ENCODE peak calls at places on chromosome 14, in eight cellular contexts. One of them, this sample, is unnamed.

GRCh38 chr14:64766430-64767151 is 62.4 kb downstream of the PLEKHG3 start:
- DNase-seq in AG10803: no peak
- DNase-seq in adipocyte: no peak
- DNase-seq in RPMI7951: no peak
- DNase-seq in amniotic stem cell: no peak
- DNase-seq in cardiac fibroblast: no peak
- DNase-seq in HL-60: no peak
- DNase-seq in activated T-cell treated with anti-CD3 and anti-CD28 coated beads, Interleukin-2, amount 50 U/mL, for 1 hour: no peak
- DNase-seq in this sample: no peak

GRCh38 chr14:36870776-36871175 is 209.1 kb downstream of the PAX9 start:
- DNase-seq in AG10803: no peak
- DNase-seq in adipocyte: no peak
- DNase-seq in RPMI7951: no peak
- DNase-seq in amniotic stem cell: no peak
- DNase-seq in cardiac fibroblast: no peak
- DNase-seq in HL-60: no peak
- DNase-seq in activated T-cell treated with anti-CD3 and anti-CD28 coated beads, Interleukin-2, amount 50 U/mL, for 1 hour: no peak
- DNase-seq in this sample: no peak

GRCh38 chr14:91284146-91284790 is 39.8 kb upstream of the GPR68 start:
- DNase-seq in AG10803: peak; percentile 79
- DNase-seq in adipocyte: peak; percentile 78
- DNase-seq in RPMI7951: peak; percentile 78
- DNase-seq in amniotic stem cell: peak; percentile 39
- DNase-seq in cardiac fibroblast: peak; percentile 81
- DNase-seq in HL-60: no peak
- DNase-seq in activated T-cell treated with anti-CD3 and anti-CD28 coated beads, Interleukin-2, amount 50 U/mL, for 1 hour: no peak
- DNase-seq in this sample: no peak

GRCh38 chr14:84894254-84894653 is 635.7 kb upstream of the FLRT2 start:
- DNase-seq in AG10803: no peak
- DNase-seq in adipocyte: no peak
- DNase-seq in RPMI7951: no peak
- DNase-seq in amniotic stem cell: no peak
- DNase-seq in cardiac fibroblast: no peak
- DNase-seq in HL-60: no peak
- DNase-seq in activated T-cell treated with anti-CD3 and anti-CD28 coated beads, Interleukin-2, amount 50 U/mL, for 1 hour: no peak
- DNase-seq in this sample: no peak

GRCh38 chr14:101849125-101849524 is 87.6 kb downstream of the PPP2R5C start:
- DNase-seq in AG10803: no peak
- DNase-seq in adipocyte: no peak
- DNase-seq in RPMI7951: no peak
- DNase-seq in amniotic stem cell: no peak
- DNase-seq in cardiac fibroblast: no peak
- DNase-seq in HL-60: no peak
- DNase-seq in activated T-cell treated with anti-CD3 and anti-CD28 coated beads, Interleukin-2, amount 50 U/mL, for 1 hour: no peak
- DNase-seq in this sample: no peak

GRCh38 chr14:58292192-58292591 is 6.2 kb upstream of the ARID4A start:
- DNase-seq in AG10803: peak; percentile 82
- DNase-seq in adipocyte: no peak
- DNase-seq in RPMI7951: no peak
- DNase-seq in amniotic stem cell: no peak
- DNase-seq in cardiac fibroblast: no peak
- DNase-seq in HL-60: no peak
- DNase-seq in activated T-cell treated with anti-CD3 and anti-CD28 coated beads, Interleukin-2, amount 50 U/mL, for 1 hour: no peak
- DNase-seq in this sample: no peak

GRCh38 chr14:73723799-73724621 is 9.8 kb upstream of the PNMA1 start:
- DNase-seq in AG10803: peak; percentile 99
- DNase-seq in adipocyte: peak; percentile 98
- DNase-seq in RPMI7951: peak; percentile 96
- DNase-seq in amniotic stem cell: peak; percentile 67
- DNase-seq in cardiac fibroblast: peak; percentile 99
- DNase-seq in HL-60: peak; percentile 28
- DNase-seq in activated T-cell treated with anti-CD3 and anti-CD28 coated beads, Interleukin-2, amount 50 U/mL, for 1 hour: no peak
- DNase-seq in this sample: no peak

GRCh38 chr14:73491256-73491976 is 683 bp downstream of the RIOX1 start:
- DNase-seq in AG10803: peak; percentile 49
- DNase-seq in adipocyte: peak; percentile 71
- DNase-seq in RPMI7951: peak; percentile 73
- DNase-seq in amniotic stem cell: no peak
- DNase-seq in cardiac fibroblast: peak; percentile 61
- DNase-seq in HL-60: peak; percentile 19
- DNase-seq in activated T-cell treated with anti-CD3 and anti-CD28 coated beads, Interleukin-2, amount 50 U/mL, for 1 hour: peak; percentile 76
- DNase-seq in this sample: no peak

GRCh38 chr14:70563417-70563816 is 28.6 kb upstream of the ADAM20 start:
- DNase-seq in AG10803: no peak
- DNase-seq in adipocyte: no peak
- DNase-seq in RPMI7951: no peak
- DNase-seq in amniotic stem cell: no peak
- DNase-seq in cardiac fibroblast: no peak
- DNase-seq in HL-60: no peak
- DNase-seq in activated T-cell treated with anti-CD3 and anti-CD28 coated beads, Interleukin-2, amount 50 U/mL, for 1 hour: no peak
- DNase-seq in this sample: no peak

This sample was measured in globus pallidus.